ENCODE peak calls at places on chromosomes 5 and 9, in eight cellular contexts. B, U, W, S, L, Q, P and R are unnamed samples.

GRCh38 chr9:69273162-69273561 is 51.9 kb upstream of the ENTREP1 start:
- ATAC-seq in B (no peak), U (no peak), W (no peak), S (peak), L (peak), Q (peak), P (peak), R (no peak)

GRCh38 chr5:60371065-60371464 is 328.9 kb downstream of the DEPDC1B start:
- ATAC-seq in B (no peak), U (no peak), W (no peak), S (no peak), L (no peak), Q (no peak), P (no peak), R (no peak)

GRCh38 chr9:124522121-124523098 is 15.2 kb upstream of the NR5A1 start:
- ATAC-seq in B (no peak), U (no peak), W (no peak), S (no peak), L (no peak), Q (no peak), P (no peak), R (no peak)

GRCh38 chr5:100780376-100780870 is 122.7 kb downstream of the ST8SIA4 start:
- ATAC-seq in B (no peak), U (peak), W (peak), S (peak), L (peak), Q (no peak), P (peak), R (peak)

GRCh38 chr9:133981958-133982681 is 10.0 kb downstream of the VAV2 start:
- ATAC-seq in B (no peak), U (no peak), W (no peak), S (no peak), L (no peak), Q (no peak), P (no peak), R (no peak)

GRCh38 chr9:71592400-71592799 is 175.9 kb downstream of the CEMIP2 start:
- ATAC-seq in B (no peak), U (no peak), W (no peak), S (no peak), L (no peak), Q (no peak), P (no peak), R (no peak)

GRCh38 chr9:105475302-105475701 is 27.5 kb downstream of the FSD1L start:
- ATAC-seq in B (no peak), U (no peak), W (no peak), S (no peak), L (peak), Q (peak), P (no peak), R (peak)

GRCh38 chr5:172428224-172429166 is 25.8 kb downstream of the SH3PXD2B start:
- ATAC-seq in B (no peak), U (no peak), W (no peak), S (peak), L (no peak), Q (no peak), P (peak), R (no peak)

GRCh38 chr5:138543730-138544104 is 681 bp upstream of the ETF1 start:
- ATAC-seq in B (peak), U (peak), W (peak), S (peak), L (peak), Q (peak), P (peak), R (peak)

GRCh38 chr9:107237873-107238272 is 45.2 kb upstream of the RAD23B start:
- ATAC-seq in B (no peak), U (no peak), W (no peak), S (no peak), L (no peak), Q (no peak), P (peak), R (peak)

GRCh38 chr9:36191290-36191645 is 547 bp downstream of the CLTA start:
- ATAC-seq in B (peak), U (peak), W (peak), S (peak), L (peak), Q (no peak), P (peak), R (no peak)

GRCh38 chr5:61479850-61480614 is 148.0 kb downstream of the ZSWIM6 start:
- ATAC-seq in B (no peak), U (no peak), W (no peak), S (no peak), L (no peak), Q (no peak), P (no peak), R (no peak)

GRCh38 chr5:35253582-35253981 is 23.3 kb upstream of the PRLR start:
- ATAC-seq in B (no peak), U (no peak), W (no peak), S (no peak), L (no peak), Q (no peak), P (no peak), R (no peak)

GRCh38 chr5:177335043-177335700 is 16.3 kb downstream of the LMAN2 start:
- ATAC-seq in B (no peak), U (no peak), W (no peak), S (peak), L (no peak), Q (peak), P (no peak), R (no peak)

GRCh38 chr5:79585129-79585528 is 27.1 kb upstream of the TENT2 start:
- ATAC-seq in B (no peak), U (no peak), W (no peak), S (no peak), L (no peak), Q (peak), P (no peak), R (no peak)

GRCh38 chr5:144377207-144377606 is 206.5 kb downstream of the KCTD16 start:
- ATAC-seq in B (no peak), U (no peak), W (no peak), S (no peak), L (no peak), Q (no peak), P (no peak), R (no peak)

GRCh38 chr5:35618297-35618636 is 604 bp downstream of the SPEF2 start:
- ATAC-seq in B (no peak), U (no peak), W (no peak), S (peak), L (no peak), Q (peak), P (no peak), R (no peak)